ENCODE peak calls at places on chromosomes 12 and 14, in four cellular contexts. One of them, this sample, is unnamed.

GRCh38 chr12:92764820-92765219 is 62.0 kb downstream of the PLEKHG7 start:
- DNase-seq in lower lobe of right lung: no peak
- DNase-seq in cardiac muscle cell: peak
- DNase-seq in AG10803: no peak
- DNase-seq in this sample: no peak

GRCh38 chr12:101694297-101694848 is 3.1 kb upstream of the CHPT1 start:
- DNase-seq in lower lobe of right lung: no peak
- DNase-seq in cardiac muscle cell: no peak
- DNase-seq in AG10803: no peak
- DNase-seq in this sample: no peak

GRCh38 chr14:61860294-61860918 is 98.2 kb downstream of the SNAPC1 start:
- DNase-seq in lower lobe of right lung: no peak
- DNase-seq in cardiac muscle cell: peak
- DNase-seq in AG10803: peak
- DNase-seq in this sample: peak

GRCh38 chr14:37595809-37596595 is 573 bp downstream of the TTC6 start:
- DNase-seq in lower lobe of right lung: peak
- DNase-seq in cardiac muscle cell: no peak
- DNase-seq in AG10803: no peak
- DNase-seq in this sample: no peak

GRCh38 chr14:90093942-90094595 is 32.3 kb downstream of the KCNK13 start:
- DNase-seq in lower lobe of right lung: no peak
- DNase-seq in cardiac muscle cell: peak
- DNase-seq in AG10803: peak
- DNase-seq in this sample: no peak

GRCh38 chr12:123113038-123113437 is 37.9 kb downstream of the PITPNM2 start:
- DNase-seq in lower lobe of right lung: peak
- DNase-seq in cardiac muscle cell: no peak
- DNase-seq in AG10803: no peak
- DNase-seq in this sample: no peak

GRCh38 chr12:3048540-3048939 is 28.6 kb upstream of the TSPAN9 start:
- DNase-seq in lower lobe of right lung: no peak
- DNase-seq in cardiac muscle cell: no peak
- DNase-seq in AG10803: no peak
- DNase-seq in this sample: no peak

GRCh38 chr14:22531451-22532344 is 57.3 kb downstream of the DAD1 start:
- DNase-seq in lower lobe of right lung: no peak
- DNase-seq in cardiac muscle cell: no peak
- DNase-seq in AG10803: no peak
- DNase-seq in this sample: no peak

GRCh38 chr12:54184024-54184805 is 4.6 kb downstream of the SMUG1 start:
- DNase-seq in lower lobe of right lung: no peak
- DNase-seq in cardiac muscle cell: no peak
- DNase-seq in AG10803: no peak
- DNase-seq in this sample: no peak

GRCh38 chr12:68899251-68899771 is 33.7 kb downstream of the CPM start:
- DNase-seq in lower lobe of right lung: peak
- DNase-seq in cardiac muscle cell: peak
- DNase-seq in AG10803: peak
- DNase-seq in this sample: peak

GRCh38 chr12:82758743-82759142 is 72.0 kb downstream of the TMTC2 start:
- DNase-seq in lower lobe of right lung: no peak
- DNase-seq in cardiac muscle cell: peak
- DNase-seq in AG10803: no peak
- DNase-seq in this sample: no peak

GRCh38 chr12:3456809-3457208 is 34.2 kb upstream of the PRMT8 start:
- DNase-seq in lower lobe of right lung: no peak
- DNase-seq in cardiac muscle cell: no peak
- DNase-seq in AG10803: no peak
- DNase-seq in this sample: no peak

GRCh38 chr12:47920913-47921312 is 16.1 kb upstream of the VDR start:
- DNase-seq in lower lobe of right lung: no peak
- DNase-seq in cardiac muscle cell: no peak
- DNase-seq in AG10803: no peak
- DNase-seq in this sample: no peak

GRCh38 chr14:99734406-99735051 is 50.4 kb downstream of the CYP46A1 start:
- DNase-seq in lower lobe of right lung: peak
- DNase-seq in cardiac muscle cell: no peak
- DNase-seq in AG10803: no peak
- DNase-seq in this sample: no peak

GRCh38 chr14:38786921-38787320 is 316.1 kb downstream of the SEC23A start:
- DNase-seq in lower lobe of right lung: no peak
- DNase-seq in cardiac muscle cell: no peak
- DNase-seq in AG10803: peak
- DNase-seq in this sample: no peak

GRCh38 chr12:104063712-104064030 is 660 bp upstream of the HCFC2 start:
- DNase-seq in lower lobe of right lung: no peak
- DNase-seq in cardiac muscle cell: no peak
- DNase-seq in AG10803: no peak
- DNase-seq in this sample: no peak

GRCh38 chr14:100692859-100693558 is 33.7 kb upstream of the DLK1 start:
- DNase-seq in lower lobe of right lung: no peak
- DNase-seq in cardiac muscle cell: peak
- DNase-seq in AG10803: peak
- DNase-seq in this sample: peak

GRCh38 chr14:100098171-100098570 is 32.9 kb downstream of the EVL start:
- DNase-seq in lower lobe of right lung: no peak
- DNase-seq in cardiac muscle cell: no peak
- DNase-seq in AG10803: no peak
- DNase-seq in this sample: no peak

DNA sequence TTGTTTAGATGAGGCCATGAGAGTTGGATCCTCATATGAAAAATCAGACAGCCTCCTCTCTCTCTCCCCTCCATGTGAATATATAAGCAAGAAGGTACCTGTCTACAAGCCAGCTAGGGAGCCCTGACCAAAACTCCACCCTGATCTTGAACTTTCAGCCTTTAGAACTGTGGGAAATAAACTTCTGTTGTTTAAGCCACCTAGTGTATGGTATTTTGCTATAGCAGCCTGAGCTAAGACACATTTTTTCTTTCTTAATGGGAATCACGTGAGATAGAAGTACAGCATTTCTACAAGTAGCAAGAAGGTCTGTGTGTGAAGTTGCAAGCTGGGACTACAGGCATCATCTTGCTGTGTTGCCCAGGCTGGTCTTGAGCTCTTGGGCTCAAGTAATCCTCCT is 16.3 kb upstream of the ABHD12B start:
- DNase-seq in lower lobe of right lung: no peak
- DNase-seq in cardiac muscle cell: peak
- DNase-seq in AG10803: peak
- DNase-seq in this sample: no peak
- TF ChIP-seq CTCF in lower lobe of right lung: no peak
- TF ChIP-seq CTCF in cardiac muscle cell: peak
- TF ChIP-seq CTCF in AG10803: peak
- TF ChIP-seq CTCF in this sample: no peak

GRCh38 chr12:75812341-75813018 is 219.1 kb downstream of the PHLDA1 start:
- DNase-seq in lower lobe of right lung: no peak
- DNase-seq in cardiac muscle cell: no peak
- DNase-seq in AG10803: peak
- DNase-seq in this sample: peak
- H3K4me3 ChIP-seq in lower lobe of right lung: no peak
- H3K4me3 ChIP-seq in cardiac muscle cell: no peak
- H3K4me3 ChIP-seq in AG10803: peak
- H3K4me3 ChIP-seq in this sample: peak

DNA sequence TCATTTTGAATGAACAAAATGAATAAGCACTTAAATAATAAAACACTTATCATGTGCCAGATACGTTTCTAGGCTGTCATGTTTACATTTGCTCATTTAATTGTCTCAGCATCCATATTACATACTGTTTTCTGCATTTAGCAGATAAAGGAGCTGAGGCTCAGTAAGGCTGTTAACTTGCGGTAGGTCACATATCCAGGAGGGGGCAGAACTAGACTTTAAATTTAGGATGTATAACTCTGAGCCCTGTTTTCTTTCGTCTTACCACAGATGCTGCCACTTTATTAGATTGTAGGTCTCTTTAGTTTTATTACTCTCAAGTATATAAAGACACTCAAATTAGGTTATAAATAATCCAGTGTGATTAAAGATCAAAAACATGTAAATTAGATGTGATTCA is 17.7 kb downstream of the IRAK4 start:
- DNase-seq in lower lobe of right lung: no peak
- DNase-seq in cardiac muscle cell: peak
- DNase-seq in AG10803: peak
- DNase-seq in this sample: no peak
- TF ChIP-seq CTCF in lower lobe of right lung: peak
- TF ChIP-seq CTCF in cardiac muscle cell: peak
- TF ChIP-seq CTCF in AG10803: peak
- TF ChIP-seq CTCF in this sample: peak

DNA sequence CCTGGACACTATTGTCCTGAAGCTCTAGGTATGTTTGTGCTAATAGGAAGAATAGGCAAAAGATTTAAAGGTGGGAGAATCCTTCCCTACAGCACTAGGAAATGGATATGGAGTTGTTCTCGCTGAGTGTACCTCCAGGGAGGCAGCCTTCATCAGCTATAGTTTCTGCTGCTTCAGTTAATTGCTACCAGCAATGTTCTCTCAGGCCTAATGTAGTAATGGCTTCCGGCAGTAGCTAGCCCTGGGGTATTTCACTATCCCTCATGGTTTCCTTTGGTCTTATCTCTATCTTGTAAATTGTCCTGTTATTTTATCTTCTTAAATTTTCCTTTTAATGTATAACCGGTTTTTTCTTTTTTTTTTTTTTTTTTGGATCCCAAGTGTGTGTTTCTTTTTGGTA is 9.3 kb upstream of the CLEC12A start:
- DNase-seq in lower lobe of right lung: no peak
- DNase-seq in cardiac muscle cell: no peak
- DNase-seq in AG10803: no peak
- DNase-seq in this sample: no peak
- H3K4me3 ChIP-seq in lower lobe of right lung: no peak
- H3K4me3 ChIP-seq in cardiac muscle cell: no peak
- H3K4me3 ChIP-seq in AG10803: no peak
- H3K4me3 ChIP-seq in this sample: no peak

DNA sequence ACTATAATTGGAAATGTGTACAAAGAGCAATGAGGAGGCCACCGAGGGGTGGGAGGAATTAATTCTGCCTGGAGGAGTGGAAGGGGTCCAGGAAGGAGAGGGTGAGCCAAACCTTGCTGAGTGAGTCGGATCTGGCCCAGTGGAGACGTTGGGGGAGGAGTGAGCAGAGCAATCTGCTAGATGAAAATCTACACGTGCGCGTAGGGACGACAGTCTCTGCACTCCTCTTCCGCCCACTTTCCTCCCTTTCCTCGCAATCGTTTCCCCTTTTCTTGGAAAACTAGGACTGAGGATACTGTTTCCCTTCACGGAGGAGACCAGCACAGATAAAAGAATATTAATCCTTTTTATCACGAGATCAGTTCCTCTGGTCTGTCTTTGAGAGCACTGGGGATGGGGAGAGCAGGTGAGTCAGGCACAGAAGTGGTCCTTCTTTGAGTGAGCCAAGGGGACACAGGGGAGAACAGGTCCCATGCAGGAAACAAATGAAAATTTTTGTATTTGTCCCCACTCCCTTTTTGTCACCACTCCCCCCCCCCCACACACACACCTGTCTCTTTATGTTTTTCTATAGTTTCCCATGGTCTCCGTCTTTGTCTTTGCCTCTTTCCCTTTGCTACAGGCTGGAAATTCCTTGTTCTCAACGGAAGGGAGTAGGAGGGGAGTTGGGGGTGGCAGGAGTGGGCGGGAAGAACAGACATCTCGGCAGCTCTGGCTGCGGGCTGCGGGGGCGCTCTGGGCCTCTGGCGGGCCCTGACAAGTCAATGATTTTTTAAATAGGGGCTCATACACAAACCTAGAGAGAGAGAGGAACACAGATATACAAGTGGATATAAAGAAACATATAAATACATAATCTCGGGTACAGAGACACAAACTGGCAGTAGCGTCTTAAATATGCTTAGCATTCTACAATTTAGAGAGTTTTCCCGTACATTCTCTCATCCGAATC is 2.6 kb upstream of the NAB2 start:
- DNase-seq in lower lobe of right lung: peak
- DNase-seq in cardiac muscle cell: peak
- DNase-seq in AG10803: peak
- DNase-seq in this sample: no peak
- TF ChIP-seq CTCF in lower lobe of right lung: peak
- TF ChIP-seq CTCF in cardiac muscle cell: peak
- TF ChIP-seq CTCF in AG10803: peak
- TF ChIP-seq CTCF in this sample: peak

This sample was measured in AG09309.